ENCODE peak calls at places on chromosomes 13 and 19, in ten cellular contexts. One of them, this sample, is unnamed.

GRCh38 chr13:23087884-23088283 is 92.9 kb upstream of the SGCG start:
- DNase-seq in progenitor cell of endocrine pancreas: no peak
- DNase-seq in activated gamma-delta T cell: no peak
- DNase-seq in amniotic epithelial cell: peak; percentile 39
- DNase-seq in MCF 10A: no peak
- DNase-seq in NCI-H1417: no peak
- DNase-seq in left cardiac atrium: no peak
- DNase-seq in activated CD4-positive, alpha-beta T cell treated with anti-CD3 and anti-CD28 coated beads, Interleukin-2, amount 10 ng/mL, durations not matched to agents 7 days and 5 days: peak; percentile 7
- DNase-seq in RWPE1: peak; percentile 20
- DNase-seq in endodermal cell: peak; percentile 83
- DNase-seq in this sample: peak; percentile 18

GRCh38 chr13:83941669-83942335 is 59.5 kb upstream of the SLITRK1 start:
- DNase-seq in progenitor cell of endocrine pancreas: no peak
- DNase-seq in activated gamma-delta T cell: no peak
- DNase-seq in amniotic epithelial cell: no peak
- DNase-seq in MCF 10A: peak; percentile 57
- DNase-seq in NCI-H1417: no peak
- DNase-seq in left cardiac atrium: no peak
- DNase-seq in activated CD4-positive, alpha-beta T cell treated with anti-CD3 and anti-CD28 coated beads, Interleukin-2, amount 10 ng/mL, durations not matched to agents 7 days and 5 days: no peak
- DNase-seq in RWPE1: peak; percentile 13
- DNase-seq in endodermal cell: peak; percentile 61
- DNase-seq in this sample: peak; percentile 90

GRCh38 chr19:48053076-48053475 is 9.2 kb upstream of the CABP5 start:
- DNase-seq in progenitor cell of endocrine pancreas: no peak
- DNase-seq in activated gamma-delta T cell: no peak
- DNase-seq in amniotic epithelial cell: no peak
- DNase-seq in MCF 10A: no peak
- DNase-seq in NCI-H1417: no peak
- DNase-seq in left cardiac atrium: no peak
- DNase-seq in activated CD4-positive, alpha-beta T cell treated with anti-CD3 and anti-CD28 coated beads, Interleukin-2, amount 10 ng/mL, durations not matched to agents 7 days and 5 days: no peak
- DNase-seq in RWPE1: no peak
- DNase-seq in endodermal cell: no peak
- DNase-seq in this sample: no peak

GRCh38 chr13:34748078-34748477 is 194.0 kb upstream of the NBEA start:
- DNase-seq in progenitor cell of endocrine pancreas: no peak
- DNase-seq in activated gamma-delta T cell: no peak
- DNase-seq in amniotic epithelial cell: peak; percentile 82
- DNase-seq in MCF 10A: peak; percentile 4
- DNase-seq in NCI-H1417: peak; percentile 24
- DNase-seq in left cardiac atrium: peak; percentile 72
- DNase-seq in activated CD4-positive, alpha-beta T cell treated with anti-CD3 and anti-CD28 coated beads, Interleukin-2, amount 10 ng/mL, durations not matched to agents 7 days and 5 days: no peak
- DNase-seq in RWPE1: no peak
- DNase-seq in endodermal cell: no peak
- DNase-seq in this sample: no peak

GRCh38 chr19:54231077-54231931 is 8.5 kb upstream of the LILRB3 start:
- DNase-seq in progenitor cell of endocrine pancreas: peak; percentile 93
- DNase-seq in activated gamma-delta T cell: peak; percentile 50
- DNase-seq in amniotic epithelial cell: peak; percentile 62
- DNase-seq in MCF 10A: peak; percentile 89
- DNase-seq in NCI-H1417: peak; percentile 65
- DNase-seq in left cardiac atrium: peak; percentile 93
- DNase-seq in activated CD4-positive, alpha-beta T cell treated with anti-CD3 and anti-CD28 coated beads, Interleukin-2, amount 10 ng/mL, durations not matched to agents 7 days and 5 days: peak; percentile 86
- DNase-seq in RWPE1: no peak
- DNase-seq in endodermal cell: peak; percentile 99
- DNase-seq in this sample: peak; percentile 30

GRCh38 chr19:869245-870177 is 10.0 kb downstream of the CFD start:
- DNase-seq in progenitor cell of endocrine pancreas: no peak
- DNase-seq in activated gamma-delta T cell: no peak
- DNase-seq in amniotic epithelial cell: peak; percentile 90
- DNase-seq in MCF 10A: peak; percentile 92
- DNase-seq in NCI-H1417: no peak
- DNase-seq in left cardiac atrium: peak; percentile 79
- DNase-seq in activated CD4-positive, alpha-beta T cell treated with anti-CD3 and anti-CD28 coated beads, Interleukin-2, amount 10 ng/mL, durations not matched to agents 7 days and 5 days: no peak
- DNase-seq in RWPE1: peak; percentile 69
- DNase-seq in endodermal cell: peak; percentile 50
- DNase-seq in this sample: peak; percentile 55

GRCh38 chr13:60267498-60268202 is 103.9 kb upstream of the DIAPH3 start:
- DNase-seq in progenitor cell of endocrine pancreas: no peak
- DNase-seq in activated gamma-delta T cell: no peak
- DNase-seq in amniotic epithelial cell: peak; percentile 32
- DNase-seq in MCF 10A: peak; percentile 8
- DNase-seq in NCI-H1417: peak; percentile 86
- DNase-seq in left cardiac atrium: no peak
- DNase-seq in activated CD4-positive, alpha-beta T cell treated with anti-CD3 and anti-CD28 coated beads, Interleukin-2, amount 10 ng/mL, durations not matched to agents 7 days and 5 days: peak; percentile 19
- DNase-seq in RWPE1: no peak
- DNase-seq in endodermal cell: peak; percentile 89
- DNase-seq in this sample: no peak

GRCh38 chr13:73065665-73066350 is 7.0 kb downstream of the KLF5 start:
- DNase-seq in progenitor cell of endocrine pancreas: no peak
- DNase-seq in activated gamma-delta T cell: no peak
- DNase-seq in amniotic epithelial cell: no peak
- DNase-seq in MCF 10A: no peak
- DNase-seq in NCI-H1417: peak; percentile 75
- DNase-seq in left cardiac atrium: no peak
- DNase-seq in activated CD4-positive, alpha-beta T cell treated with anti-CD3 and anti-CD28 coated beads, Interleukin-2, amount 10 ng/mL, durations not matched to agents 7 days and 5 days: no peak
- DNase-seq in RWPE1: peak; percentile 44
- DNase-seq in endodermal cell: no peak
- DNase-seq in this sample: peak; percentile 80

GRCh38 chr19:42271861-42272534 is 2.9 kb downstream of the CIC start:
- DNase-seq in progenitor cell of endocrine pancreas: no peak
- DNase-seq in activated gamma-delta T cell: no peak
- DNase-seq in amniotic epithelial cell: no peak
- DNase-seq in MCF 10A: no peak
- DNase-seq in NCI-H1417: no peak
- DNase-seq in left cardiac atrium: peak; percentile 20
- DNase-seq in activated CD4-positive, alpha-beta T cell treated with anti-CD3 and anti-CD28 coated beads, Interleukin-2, amount 10 ng/mL, durations not matched to agents 7 days and 5 days: no peak
- DNase-seq in RWPE1: no peak
- DNase-seq in endodermal cell: no peak
- DNase-seq in this sample: no peak

GRCh38 chr13:44174769-44175425 is 198.7 kb upstream of the SERP2 start:
- DNase-seq in progenitor cell of endocrine pancreas: no peak
- DNase-seq in activated gamma-delta T cell: no peak
- DNase-seq in amniotic epithelial cell: peak; percentile 69
- DNase-seq in MCF 10A: peak; percentile 46
- DNase-seq in NCI-H1417: no peak
- DNase-seq in left cardiac atrium: no peak
- DNase-seq in activated CD4-positive, alpha-beta T cell treated with anti-CD3 and anti-CD28 coated beads, Interleukin-2, amount 10 ng/mL, durations not matched to agents 7 days and 5 days: no peak
- DNase-seq in RWPE1: no peak
- DNase-seq in endodermal cell: peak; percentile 52
- DNase-seq in this sample: no peak

GRCh38 chr19:50793558-50794065 is 3.4 kb downstream of the ACP4 start:
- DNase-seq in progenitor cell of endocrine pancreas: no peak
- DNase-seq in activated gamma-delta T cell: no peak
- DNase-seq in amniotic epithelial cell: no peak
- DNase-seq in MCF 10A: no peak
- DNase-seq in NCI-H1417: no peak
- DNase-seq in left cardiac atrium: no peak
- DNase-seq in activated CD4-positive, alpha-beta T cell treated with anti-CD3 and anti-CD28 coated beads, Interleukin-2, amount 10 ng/mL, durations not matched to agents 7 days and 5 days: no peak
- DNase-seq in RWPE1: no peak
- DNase-seq in endodermal cell: no peak
- DNase-seq in this sample: no peak

GRCh38 chr13:98162935-98163334 is 14.1 kb downstream of the RNF113B start:
- DNase-seq in progenitor cell of endocrine pancreas: no peak
- DNase-seq in activated gamma-delta T cell: no peak
- DNase-seq in amniotic epithelial cell: no peak
- DNase-seq in MCF 10A: no peak
- DNase-seq in NCI-H1417: no peak
- DNase-seq in left cardiac atrium: no peak
- DNase-seq in activated CD4-positive, alpha-beta T cell treated with anti-CD3 and anti-CD28 coated beads, Interleukin-2, amount 10 ng/mL, durations not matched to agents 7 days and 5 days: no peak
- DNase-seq in RWPE1: no peak
- DNase-seq in endodermal cell: no peak
- DNase-seq in this sample: no peak

GRCh38 chr19:4557971-4558941 is 1.2 kb downstream of the SEMA6B start:
- DNase-seq in progenitor cell of endocrine pancreas: peak; percentile 60
- DNase-seq in activated gamma-delta T cell: no peak
- DNase-seq in amniotic epithelial cell: no peak
- DNase-seq in MCF 10A: peak; percentile 31
- DNase-seq in NCI-H1417: peak; percentile 36
- DNase-seq in left cardiac atrium: no peak
- DNase-seq in activated CD4-positive, alpha-beta T cell treated with anti-CD3 and anti-CD28 coated beads, Interleukin-2, amount 10 ng/mL, durations not matched to agents 7 days and 5 days: peak; percentile 22
- DNase-seq in RWPE1: no peak
- DNase-seq in endodermal cell: peak; percentile 90
- DNase-seq in this sample: no peak

GRCh38 chr13:95301947-95302386 is 716 bp upstream of the ABCC4 start:
- DNase-seq in progenitor cell of endocrine pancreas: no peak
- DNase-seq in activated gamma-delta T cell: no peak
- DNase-seq in amniotic epithelial cell: peak; percentile 41
- DNase-seq in MCF 10A: no peak
- DNase-seq in NCI-H1417: no peak
- DNase-seq in left cardiac atrium: no peak
- DNase-seq in activated CD4-positive, alpha-beta T cell treated with anti-CD3 and anti-CD28 coated beads, Interleukin-2, amount 10 ng/mL, durations not matched to agents 7 days and 5 days: peak; percentile 6
- DNase-seq in RWPE1: no peak
- DNase-seq in endodermal cell: no peak
- DNase-seq in this sample: no peak

GRCh38 chr19:38360351-38360750 is 14.0 kb upstream of the PSMD8 start:
- DNase-seq in progenitor cell of endocrine pancreas: no peak
- DNase-seq in activated gamma-delta T cell: no peak
- DNase-seq in amniotic epithelial cell: no peak
- DNase-seq in MCF 10A: no peak
- DNase-seq in NCI-H1417: no peak
- DNase-seq in left cardiac atrium: no peak
- DNase-seq in activated CD4-positive, alpha-beta T cell treated with anti-CD3 and anti-CD28 coated beads, Interleukin-2, amount 10 ng/mL, durations not matched to agents 7 days and 5 days: no peak
- DNase-seq in RWPE1: no peak
- DNase-seq in endodermal cell: no peak
- DNase-seq in this sample: no peak

GRCh38 chr13:27174766-27175455 is 3.3 kb upstream of the USP12 start:
- DNase-seq in progenitor cell of endocrine pancreas: no peak
- DNase-seq in activated gamma-delta T cell: no peak
- DNase-seq in amniotic epithelial cell: peak; percentile 53
- DNase-seq in MCF 10A: no peak
- DNase-seq in NCI-H1417: no peak
- DNase-seq in left cardiac atrium: no peak
- DNase-seq in activated CD4-positive, alpha-beta T cell treated with anti-CD3 and anti-CD28 coated beads, Interleukin-2, amount 10 ng/mL, durations not matched to agents 7 days and 5 days: no peak
- DNase-seq in RWPE1: no peak
- DNase-seq in endodermal cell: no peak
- DNase-seq in this sample: no peak

GRCh38 chr19:622666-623065 is 10.7 kb downstream of the POLRMT start:
- DNase-seq in progenitor cell of endocrine pancreas: no peak
- DNase-seq in activated gamma-delta T cell: no peak
- DNase-seq in amniotic epithelial cell: no peak
- DNase-seq in MCF 10A: no peak
- DNase-seq in NCI-H1417: no peak
- DNase-seq in left cardiac atrium: no peak
- DNase-seq in activated CD4-positive, alpha-beta T cell treated with anti-CD3 and anti-CD28 coated beads, Interleukin-2, amount 10 ng/mL, durations not matched to agents 7 days and 5 days: no peak
- DNase-seq in RWPE1: no peak
- DNase-seq in endodermal cell: no peak
- DNase-seq in this sample: no peak

This sample was measured in foreskin keratinocyte.